ENCODE peak calls at places on chromosomes 16 and 17, in four cellular contexts. N is NCI-H1048; K is activated CD4-positive, CD25-positive, alpha-beta regulatory T cell; Z is CD4-positive, CD25-positive, alpha-beta regulatory T cell. G is an unnamed sample.
A peak's percentile ranks its signal among the peaks of the same experiment; 100 is the strongest.

GRCh38 chr17:65261152-65261551 is 124.0 kb downstream of the RGS9 start:
- DNase-seq in N (no peak), K (no peak), Z (no peak), G (no peak)

GRCh38 chr16:87936375-87937230 is at the start of gene CA5A:
- DNase-seq in N (no peak), K (no peak), Z (no peak), G (no peak)

GRCh38 chr16:87874639-87875472 is 5.5 kb upstream of the SLC7A5 start:
- DNase-seq in N (no peak), K (peak; percentile 32), Z (no peak), G (no peak)

GRCh38 chr17:4771519-4772234 is at the start of gene TM4SF5:
- DNase-seq in N (no peak), K (no peak), Z (no peak), G (no peak)

GRCh38 chr17:78839173-78839761 is 1.3 kb downstream of the USP36 start:
- DNase-seq in N (no peak), K (no peak), Z (no peak), G (no peak)

GRCh38 chr16:83781-84615 is 6.0 kb downstream of the MPG start:
- DNase-seq in N (no peak), K (no peak), Z (no peak), G (no peak)

GRCh38 chr17:82667668-82668000 is 19.4 kb upstream of the WDR45B start:
- DNase-seq in N (no peak), K (no peak), Z (no peak), G (no peak)

GRCh38 chr17:7186241-7186640 is 7.1 kb upstream of the ASGR1 start:
- DNase-seq in N (no peak), K (no peak), Z (no peak), G (no peak)

GRCh38 chr17:55341432-55341831 is 76.7 kb downstream of the HLF start:
- DNase-seq in N (no peak), K (no peak), Z (no peak), G (no peak)

GRCh38 chr17:77696720-77697460 is 261.6 kb upstream of the TNRC6C start:
- DNase-seq in N (no peak), K (no peak), Z (no peak), G (no peak)

GRCh38 chr16:84501077-84501735 is 3.3 kb downstream of the MEAK7 start:
- DNase-seq in N (no peak), K (no peak), Z (no peak), G (no peak)

GRCh38 chr16:53614346-53614745 is 89.3 kb downstream of the RPGRIP1L start:
- DNase-seq in N (no peak), K (no peak), Z (no peak), G (no peak)

GRCh38 chr17:50565559-50566350 is 5.2 kb downstream of the CACNA1G start:
- DNase-seq in N (no peak), K (no peak), Z (no peak), G (peak; percentile 29)

GRCh38 chr17:4463818-4464501 is 30.2 kb downstream of the SPNS3 start:
- DNase-seq in N (no peak), K (no peak), Z (no peak), G (no peak)

GRCh38 chr17:46026045-46026814 is 27.2 kb downstream of the STH start:
- DNase-seq in N (no peak), K (no peak), Z (no peak), G (no peak)

GRCh38 chr17:77287432-77288068 is 146.8 kb downstream of the SEC14L1 start:
- DNase-seq in N (no peak), K (no peak), Z (no peak), G (no peak)

GRCh38 chr16:71670537-71670936 is 44.6 kb downstream of the MARVELD3 start:
- DNase-seq in N (no peak), K (no peak), Z (no peak), G (no peak)

GRCh38 chr17:28350271-28350670 is 7.1 kb downstream of the POLDIP2 start:
- DNase-seq in N (no peak), K (no peak), Z (no peak), G (no peak)